ENCODE peak calls at places on chromosomes 13 and 19, in seven cellular contexts. Y is iPS DF 6.9, I is T-cell, Z is mucosa of gallbladder, F is iris pigment epithelial cell, X is neuronal stem cell, S is nephron progenitor cell. G is an unnamed sample.

GRCh38 chr13:35814573-35814972 is 316.6 kb downstream of the DCLK1 start:
- DNase-seq in F (no peak), S (no peak), X (no peak), Z (no peak), I (no peak), Y (no peak), G (peak; percentile 94)

GRCh38 chr13:73767191-73767741 is 366.9 kb downstream of the KLF12 start:
- DNase-seq in X (peak; percentile 68), F (peak; percentile 17), Z (no peak), Y (no peak), I (no peak), S (no peak), G (no peak)

GRCh38 chr19:34254552-34255432 is at the start of gene GARRE1:
- DNase-seq in S (peak; percentile 60), I (no peak), F (no peak), X (peak; percentile 48), Z (no peak), Y (no peak), G (no peak)

GRCh38 chr19:37983916-37984315 is 76.9 kb downstream of the SIPA1L3 start:
- DNase-seq in F (no peak), I (no peak), Y (no peak), X (no peak), Z (no peak), S (no peak), G (no peak)

GRCh38 chr13:79393564-79394249 is 12.3 kb downstream of the RBM26 start:
- DNase-seq in S (peak; percentile 12), Z (no peak), I (peak; percentile 25), Y (no peak), F (peak; percentile 58), X (no peak), G (no peak)

GRCh38 chr19:48714759-48715261 is 4.7 kb downstream of the MAMSTR start:
- DNase-seq in F (no peak), Y (no peak), Z (no peak), I (no peak), X (no peak), S (no peak), G (no peak)

GRCh38 chr13:53069800-53070199 is 41.2 kb downstream of the OLFM4 start:
- DNase-seq in S (no peak), Z (no peak), I (no peak), F (no peak), Y (no peak), X (no peak), G (no peak)

GRCh38 chr13:97423300-97424045 is 10.5 kb upstream of the RAP2A start:
- DNase-seq in S (no peak), Y (no peak), X (no peak), I (no peak), F (no peak), Z (no peak), G (no peak)

GRCh38 chr13:112743451-112744305 is 53.8 kb downstream of the ATP11A start:
- DNase-seq in X (no peak), Y (no peak), F (no peak), S (no peak), Z (no peak), I (no peak), G (no peak)

GRCh38 chr13:43364210-43365041 is 341.0 kb downstream of the DNAJC15 start:
- DNase-seq in X (no peak), I (no peak), Y (no peak), S (no peak), Z (no peak), F (peak; percentile 86), G (no peak)

GRCh38 chr19:44943801-44944249 is 1.8 kb downstream of the APOC4 start:
- DNase-seq in X (no peak), Z (peak; percentile 68), F (no peak), S (no peak), I (no peak), Y (no peak), G (no peak)

GRCh38 chr19:40443930-40444180 is 280 bp downstream of the SERTAD3 start:
- DNase-seq in Y (no peak), S (no peak), Z (no peak), I (no peak), X (peak; percentile 79), F (no peak), G (no peak)

GRCh38 chr19:768424-768823 is 17.5 kb downstream of the MISP start:
- DNase-seq in I (no peak), F (peak; percentile 71), X (no peak), S (no peak), Z (no peak), Y (no peak), G (no peak)

GRCh38 chr19:5960005-5961001 is 17.6 kb downstream of the RANBP3 start:
- DNase-seq in I (no peak), X (no peak), Z (no peak), S (no peak), Y (no peak), F (no peak), G (no peak)

GRCh38 chr19:328025-328505 is 16.5 kb downstream of the MIER2 start:
- DNase-seq in I (no peak), X (no peak), Z (no peak), S (no peak), F (no peak), Y (no peak), G (no peak)

G was measured in NCI-H524 treated with DMSO at 0.1 percent for 48 hours.